ENCODE peak calls at places on chromosome 13, in six cellular contexts. B, D, M, Q, Z and K are unnamed samples.

GRCh38 chr13:52832268-52832667 is 16.2 kb downstream of the PCDH8 start:
- DNase-seq in M (no peak), B (no peak), Q (no peak), D (no peak), Z (no peak), K (no peak)

GRCh38 chr13:77832339-77833100 is 86.1 kb downstream of the EDNRB start:
- DNase-seq in M (peak; percentile 71), Q (no peak), D (no peak), B (no peak), Z (peak; percentile 34), K (no peak)

GRCh38 chr13:38309397-38309796 is 40.3 kb upstream of the UFM1 start:
- DNase-seq in M (no peak), Z (peak; percentile 6), D (no peak), Q (no peak), B (no peak), K (no peak)

GRCh38 chr13:28258401-28258800 is 120.1 kb downstream of the PAN3 start:
- DNase-seq in M (no peak), Q (no peak), Z (no peak), D (no peak), B (no peak), K (no peak)

GRCh38 chr13:59750860-59751259 is 412.9 kb downstream of the DIAPH3 start:
- DNase-seq in B (no peak), M (peak; percentile 92), D (no peak), Z (peak; percentile 68), Q (no peak), K (no peak)

GRCh38 chr13:67023088-67023893 is 206.8 kb downstream of the PCDH9 start:
- DNase-seq in B (no peak), Q (no peak), D (no peak), M (no peak), Z (no peak), K (no peak)

GRCh38 chr13:22726721-22727120 is 454.1 kb upstream of the SGCG start:
- DNase-seq in B (no peak), M (no peak), D (no peak), Q (no peak), Z (no peak), K (no peak)

GRCh38 chr13:21039097-21039800 is 22.1 kb downstream of the LATS2 start:
- DNase-seq in Z (no peak), M (no peak), B (no peak), Q (no peak), D (no peak), K (no peak)